ENCODE peak calls at places on chromosomes 3 and 15, in six cellular contexts. One of them, this sample, is unnamed.

GRCh38 chr3:104032283-104032682 is 1334.4 kb upstream of the ALCAM start:
- DNase-seq in central memory CD4-positive, alpha-beta T cell: no peak
- DNase-seq in heart left ventricle: no peak
- DNase-seq in mucosa of gallbladder: no peak
- DNase-seq in foreskin fibroblast: no peak
- DNase-seq in KG1: no peak
- DNase-seq in this sample: no peak

GRCh38 chr15:82040862-82041261 is 5.0 kb downstream of the MEX3B start:
- DNase-seq in central memory CD4-positive, alpha-beta T cell: no peak
- DNase-seq in heart left ventricle: peak; percentile 51
- DNase-seq in KG1: no peak
- DNase-seq in mucosa of gallbladder: no peak
- DNase-seq in foreskin fibroblast: no peak
- DNase-seq in this sample: no peak

GRCh38 chr15:66819084-66819483 is 117.0 kb downstream of the SMAD6 start:
- DNase-seq in foreskin fibroblast: no peak
- DNase-seq in KG1: no peak
- DNase-seq in mucosa of gallbladder: no peak
- DNase-seq in heart left ventricle: no peak
- DNase-seq in central memory CD4-positive, alpha-beta T cell: no peak
- DNase-seq in this sample: no peak

GRCh38 chr15:89429023-89429422 is 67.4 kb downstream of the RHCG start:
- DNase-seq in heart left ventricle: no peak
- DNase-seq in mucosa of gallbladder: no peak
- DNase-seq in foreskin fibroblast: no peak
- DNase-seq in KG1: no peak
- DNase-seq in central memory CD4-positive, alpha-beta T cell: no peak
- DNase-seq in this sample: no peak

GRCh38 chr15:67824900-67825879 is at the start of gene SKOR1:
- DNase-seq in mucosa of gallbladder: no peak
- DNase-seq in foreskin fibroblast: no peak
- DNase-seq in heart left ventricle: no peak
- DNase-seq in central memory CD4-positive, alpha-beta T cell: no peak
- DNase-seq in KG1: no peak
- DNase-seq in this sample: peak; percentile 13

GRCh38 chr3:182947892-182948291 is 32.4 kb downstream of the DCUN1D1 start:
- DNase-seq in KG1: no peak
- DNase-seq in mucosa of gallbladder: no peak
- DNase-seq in foreskin fibroblast: no peak
- DNase-seq in heart left ventricle: no peak
- DNase-seq in central memory CD4-positive, alpha-beta T cell: no peak
- DNase-seq in this sample: no peak

GRCh38 chr15:33581032-33581431 is 270.3 kb downstream of the RYR3 start:
- DNase-seq in heart left ventricle: no peak
- DNase-seq in central memory CD4-positive, alpha-beta T cell: no peak
- DNase-seq in mucosa of gallbladder: no peak
- DNase-seq in KG1: no peak
- DNase-seq in foreskin fibroblast: peak; percentile 31
- DNase-seq in this sample: no peak

GRCh38 chr15:77966540-77967290 is 110.8 kb downstream of the TBC1D2B start:
- DNase-seq in central memory CD4-positive, alpha-beta T cell: peak; percentile 39
- DNase-seq in KG1: no peak
- DNase-seq in foreskin fibroblast: peak; percentile 41
- DNase-seq in heart left ventricle: no peak
- DNase-seq in mucosa of gallbladder: no peak
- DNase-seq in this sample: peak; percentile 33

GRCh38 chr3:37447732-37448131 is 273.4 kb upstream of the LRRFIP2 start:
- DNase-seq in central memory CD4-positive, alpha-beta T cell: no peak
- DNase-seq in foreskin fibroblast: no peak
- DNase-seq in mucosa of gallbladder: no peak
- DNase-seq in KG1: no peak
- DNase-seq in heart left ventricle: no peak
- DNase-seq in this sample: no peak

GRCh38 chr15:70248116-70249025 is 150.7 kb upstream of the TLE3 start:
- DNase-seq in heart left ventricle: no peak
- DNase-seq in KG1: no peak
- DNase-seq in foreskin fibroblast: no peak
- DNase-seq in mucosa of gallbladder: no peak
- DNase-seq in central memory CD4-positive, alpha-beta T cell: no peak
- DNase-seq in this sample: no peak

GRCh38 chr3:72628065-72628464 is 220.2 kb downstream of the SHQ1 start:
- DNase-seq in foreskin fibroblast: no peak
- DNase-seq in central memory CD4-positive, alpha-beta T cell: no peak
- DNase-seq in KG1: no peak
- DNase-seq in mucosa of gallbladder: peak; percentile 38
- DNase-seq in heart left ventricle: no peak
- DNase-seq in this sample: no peak

GRCh38 chr15:69957175-69957574 is 140.5 kb downstream of the TLE3 start:
- DNase-seq in mucosa of gallbladder: no peak
- DNase-seq in central memory CD4-positive, alpha-beta T cell: no peak
- DNase-seq in foreskin fibroblast: no peak
- DNase-seq in KG1: no peak
- DNase-seq in heart left ventricle: no peak
- DNase-seq in this sample: no peak

GRCh38 chr15:47820780-47821319 is 103.5 kb downstream of the SEMA6D start:
- DNase-seq in central memory CD4-positive, alpha-beta T cell: no peak
- DNase-seq in heart left ventricle: no peak
- DNase-seq in mucosa of gallbladder: no peak
- DNase-seq in foreskin fibroblast: peak; percentile 51
- DNase-seq in KG1: no peak
- DNase-seq in this sample: no peak

GRCh38 chr3:152656207-152657001 is 178.5 kb upstream of the P2RY1 start:
- DNase-seq in central memory CD4-positive, alpha-beta T cell: no peak
- DNase-seq in foreskin fibroblast: no peak
- DNase-seq in mucosa of gallbladder: no peak
- DNase-seq in heart left ventricle: no peak
- DNase-seq in KG1: no peak
- DNase-seq in this sample: no peak

GRCh38 chr15:57500979-57501576 is 90.6 kb upstream of the MYZAP start:
- DNase-seq in KG1: no peak
- DNase-seq in central memory CD4-positive, alpha-beta T cell: no peak
- DNase-seq in foreskin fibroblast: no peak
- DNase-seq in heart left ventricle: no peak
- DNase-seq in mucosa of gallbladder: no peak
- DNase-seq in this sample: no peak

GRCh38 chr3:134798681-134799311 is 3.7 kb downstream of the EPHB1 start:
- DNase-seq in mucosa of gallbladder: no peak
- DNase-seq in central memory CD4-positive, alpha-beta T cell: no peak
- DNase-seq in heart left ventricle: no peak
- DNase-seq in foreskin fibroblast: no peak
- DNase-seq in KG1: no peak
- DNase-seq in this sample: no peak

GRCh38 chr3:31116651-31117050 is 222.2 kb upstream of the GADL1 start:
- DNase-seq in central memory CD4-positive, alpha-beta T cell: no peak
- DNase-seq in heart left ventricle: no peak
- DNase-seq in mucosa of gallbladder: no peak
- DNase-seq in foreskin fibroblast: peak; percentile 22
- DNase-seq in KG1: no peak
- DNase-seq in this sample: no peak

GRCh38 chr3:27165348-27165747 is 203.8 kb downstream of the NEK10 start:
- DNase-seq in KG1: no peak
- DNase-seq in foreskin fibroblast: peak; percentile 74
- DNase-seq in heart left ventricle: no peak
- DNase-seq in central memory CD4-positive, alpha-beta T cell: no peak
- DNase-seq in mucosa of gallbladder: no peak
- DNase-seq in this sample: no peak

GRCh38 chr3:135792174-135792573 is 173.4 kb upstream of the PPP2R3A start:
- DNase-seq in mucosa of gallbladder: no peak
- DNase-seq in foreskin fibroblast: no peak
- DNase-seq in heart left ventricle: no peak
- DNase-seq in KG1: no peak
- DNase-seq in central memory CD4-positive, alpha-beta T cell: no peak
- DNase-seq in this sample: no peak

GRCh38 chr3:45462522-45463262 is 74.3 kb downstream of the LARS2 start:
- DNase-seq in mucosa of gallbladder: no peak
- DNase-seq in heart left ventricle: no peak
- DNase-seq in KG1: no peak
- DNase-seq in central memory CD4-positive, alpha-beta T cell: no peak
- DNase-seq in foreskin fibroblast: no peak
- DNase-seq in this sample: no peak

GRCh38 chr3:54999159-54999558 is 71.3 kb upstream of the LRTM1 start:
- DNase-seq in mucosa of gallbladder: no peak
- DNase-seq in KG1: no peak
- DNase-seq in heart left ventricle: no peak
- DNase-seq in foreskin fibroblast: peak; percentile 62
- DNase-seq in central memory CD4-positive, alpha-beta T cell: no peak
- DNase-seq in this sample: no peak

GRCh38 chr3:140733623-140734022 is 55.8 kb downstream of the TRIM42 start:
- DNase-seq in central memory CD4-positive, alpha-beta T cell: no peak
- DNase-seq in heart left ventricle: no peak
- DNase-seq in mucosa of gallbladder: no peak
- DNase-seq in foreskin fibroblast: no peak
- DNase-seq in KG1: no peak
- DNase-seq in this sample: no peak

GRCh38 chr15:89785064-89785770 is 9.1 kb downstream of the MESP2 start:
- DNase-seq in heart left ventricle: no peak
- DNase-seq in mucosa of gallbladder: peak; percentile 83
- DNase-seq in foreskin fibroblast: no peak
- DNase-seq in central memory CD4-positive, alpha-beta T cell: no peak
- DNase-seq in KG1: no peak
- DNase-seq in this sample: no peak

GRCh38 chr15:45572627-45573026 is 14.6 kb upstream of the BLOC1S6 start:
- DNase-seq in central memory CD4-positive, alpha-beta T cell: no peak
- DNase-seq in KG1: no peak
- DNase-seq in mucosa of gallbladder: no peak
- DNase-seq in heart left ventricle: no peak
- DNase-seq in foreskin fibroblast: no peak
- DNase-seq in this sample: no peak

GRCh38 chr15:31228980-31229826 is 97.4 kb upstream of the KLF13 start:
- DNase-seq in mucosa of gallbladder: peak; percentile 48
- DNase-seq in heart left ventricle: peak; percentile 51
- DNase-seq in foreskin fibroblast: no peak
- DNase-seq in KG1: no peak
- DNase-seq in central memory CD4-positive, alpha-beta T cell: no peak
- DNase-seq in this sample: no peak

GRCh38 chr3:40477671-40478070 is 749 bp downstream of the ZNF619 start:
- DNase-seq in KG1: no peak
- DNase-seq in heart left ventricle: no peak
- DNase-seq in foreskin fibroblast: no peak
- DNase-seq in central memory CD4-positive, alpha-beta T cell: no peak
- DNase-seq in mucosa of gallbladder: no peak
- DNase-seq in this sample: no peak

GRCh38 chr3:14536837-14537589 is 3.1 kb downstream of the GRIP2 start:
- DNase-seq in foreskin fibroblast: no peak
- DNase-seq in mucosa of gallbladder: no peak
- DNase-seq in central memory CD4-positive, alpha-beta T cell: no peak
- DNase-seq in heart left ventricle: peak; percentile 16
- DNase-seq in KG1: no peak
- DNase-seq in this sample: no peak

GRCh38 chr3:73727117-73727802 is 102.5 kb upstream of the PDZRN3 start:
- DNase-seq in KG1: no peak
- DNase-seq in central memory CD4-positive, alpha-beta T cell: no peak
- DNase-seq in mucosa of gallbladder: peak; percentile 16
- DNase-seq in heart left ventricle: no peak
- DNase-seq in foreskin fibroblast: peak; percentile 89
- DNase-seq in this sample: no peak

GRCh38 chr3:20574746-20575145 is 388.7 kb upstream of the SGO1 start:
- DNase-seq in foreskin fibroblast: peak; percentile 79
- DNase-seq in KG1: no peak
- DNase-seq in heart left ventricle: no peak
- DNase-seq in central memory CD4-positive, alpha-beta T cell: no peak
- DNase-seq in mucosa of gallbladder: no peak
- DNase-seq in this sample: no peak

GRCh38 chr3:157981819-157982218 is 124.4 kb downstream of the SHOX2 start:
- DNase-seq in foreskin fibroblast: no peak
- DNase-seq in mucosa of gallbladder: no peak
- DNase-seq in heart left ventricle: no peak
- DNase-seq in KG1: no peak
- DNase-seq in central memory CD4-positive, alpha-beta T cell: no peak
- DNase-seq in this sample: no peak

GRCh38 chr3:71035314-71035713 is 548.2 kb downstream of the FOXP1 start:
- DNase-seq in KG1: peak; percentile 10
- DNase-seq in mucosa of gallbladder: no peak
- DNase-seq in central memory CD4-positive, alpha-beta T cell: no peak
- DNase-seq in foreskin fibroblast: peak; percentile 37
- DNase-seq in heart left ventricle: no peak
- DNase-seq in this sample: no peak

GRCh38 chr3:42406727-42407450 is 3.5 kb downstream of the LYZL4 start:
- DNase-seq in heart left ventricle: no peak
- DNase-seq in central memory CD4-positive, alpha-beta T cell: no peak
- DNase-seq in KG1: no peak
- DNase-seq in foreskin fibroblast: no peak
- DNase-seq in mucosa of gallbladder: no peak
- DNase-seq in this sample: no peak

GRCh38 chr3:37266809-37267208 is 92.4 kb upstream of the LRRFIP2 start:
- DNase-seq in central memory CD4-positive, alpha-beta T cell: no peak
- DNase-seq in mucosa of gallbladder: no peak
- DNase-seq in foreskin fibroblast: no peak
- DNase-seq in heart left ventricle: no peak
- DNase-seq in KG1: no peak
- DNase-seq in this sample: no peak

GRCh38 chr3:184334470-184335158 is 2.8 kb upstream of the FAM131A start:
- DNase-seq in heart left ventricle: peak; percentile 25
- DNase-seq in foreskin fibroblast: peak; percentile 79
- DNase-seq in KG1: no peak
- DNase-seq in central memory CD4-positive, alpha-beta T cell: peak; percentile 32
- DNase-seq in mucosa of gallbladder: no peak
- DNase-seq in this sample: peak; percentile 33

GRCh38 chr3:123282461-123282860 is 80.7 kb downstream of the SEC22A start:
- DNase-seq in mucosa of gallbladder: no peak
- DNase-seq in KG1: no peak
- DNase-seq in heart left ventricle: no peak
- DNase-seq in central memory CD4-positive, alpha-beta T cell: no peak
- DNase-seq in foreskin fibroblast: no peak
- DNase-seq in this sample: no peak